ENCODE peak calls at places on chromosomes 16 and 17, in four cellular contexts. F, O, J and S are unnamed samples.
A peak's percentile ranks its signal among the peaks of the same experiment; 100 is the strongest.

GRCh38 chr16:53884748-53885147 is 180.8 kb downstream of the FTO start:
- DNase-seq in J (no peak), O (no peak), F (no peak), S (no peak)

GRCh38 chr17:47621293-47622178 is 28.2 kb upstream of the KPNB1 start:
- DNase-seq in O (no peak), J (no peak), F (no peak), S (no peak)

GRCh38 chr17:1304522-1304921 is 25.1 kb downstream of the TRARG1 start:
- DNase-seq in J (no peak), O (no peak), F (no peak), S (no peak)

GRCh38 chr17:59466943-59467801 is 98.2 kb upstream of the DHX40 start:
- DNase-seq in J (no peak), O (no peak), F (no peak), S (no peak)

GRCh38 chr17:46037722-46038255 is 38.7 kb downstream of the STH start:
- DNase-seq in O (no peak), F (no peak), J (no peak), S (no peak)

GRCh38 chr17:80029235-80029974 is 6.3 kb downstream of the TBC1D16 start:
- DNase-seq in O (no peak), F (no peak), J (peak; percentile 97), S (no peak)

GRCh38 chr16:70777973-70778406 is 23.0 kb downstream of the VAC14 start:
- DNase-seq in J (no peak), O (no peak), F (no peak), S (no peak)

GRCh38 chr16:67652578-67653130 is 7.4 kb downstream of the ACD start:
- DNase-seq in J (no peak), F (peak; percentile 97), O (no peak), S (no peak)

GRCh38 chr17:80220709-80221215 is 535 bp downstream of the SLC26A11 start:
- DNase-seq in F (no peak), J (no peak), O (peak; percentile 9), S (no peak)

GRCh38 chr17:1875597-1875996 is 45.8 kb downstream of the RPA1 start:
- DNase-seq in J (no peak), F (no peak), O (no peak), S (no peak)

GRCh38 chr16:73074399-73074798 is 26.5 kb upstream of the ZFHX3 start:
- DNase-seq in O (no peak), J (no peak), F (no peak), S (no peak)

GRCh38 chr17:12545877-12546513 is 119.7 kb upstream of the MYOCD start:
- DNase-seq in J (peak; percentile 44), F (peak; percentile 15), O (no peak), S (no peak)

GRCh38 chr17:78852709-78853111 is 12.1 kb upstream of the USP36 start:
- DNase-seq in F (peak; percentile 58), O (no peak), J (no peak), S (no peak)

GRCh38 chr16:57634171-57634570 is 5.7 kb downstream of the ADGRG1 start:
- DNase-seq in O (no peak), F (no peak), J (no peak), S (no peak)

GRCh38 chr16:67987460-67988160 is 7.3 kb upstream of the DPEP3 start:
- DNase-seq in O (no peak), F (no peak), J (no peak), S (no peak)

DNA sequence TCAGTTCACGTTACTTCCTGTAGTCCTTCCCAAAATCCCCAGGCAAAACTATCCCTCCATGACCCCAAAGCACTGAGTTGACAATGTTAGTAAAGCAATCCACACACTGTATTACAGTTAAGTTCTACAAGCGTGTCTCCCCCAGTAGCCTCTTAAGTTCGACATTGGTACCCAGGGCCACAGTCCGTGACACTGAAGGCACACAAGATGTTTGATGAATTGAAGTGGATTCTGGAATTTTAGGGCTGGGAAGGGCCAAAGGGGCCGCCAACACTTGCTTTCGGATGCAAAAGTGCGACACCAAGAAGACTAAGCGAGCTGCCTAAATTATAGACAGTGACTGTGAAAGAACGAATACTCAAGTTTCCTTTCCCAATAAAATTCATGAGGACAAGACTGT is 1.5 kb downstream of the VPS35 start:
- DNase-seq in J (no peak), F (no peak), O (no peak), S (no peak)
- H3K4me3 ChIP-seq in J (no peak overlapping the region), F (peak overlapping the region; percentile 76), O (no peak overlapping the region), S (peak overlapping the region; percentile 86)

DNA sequence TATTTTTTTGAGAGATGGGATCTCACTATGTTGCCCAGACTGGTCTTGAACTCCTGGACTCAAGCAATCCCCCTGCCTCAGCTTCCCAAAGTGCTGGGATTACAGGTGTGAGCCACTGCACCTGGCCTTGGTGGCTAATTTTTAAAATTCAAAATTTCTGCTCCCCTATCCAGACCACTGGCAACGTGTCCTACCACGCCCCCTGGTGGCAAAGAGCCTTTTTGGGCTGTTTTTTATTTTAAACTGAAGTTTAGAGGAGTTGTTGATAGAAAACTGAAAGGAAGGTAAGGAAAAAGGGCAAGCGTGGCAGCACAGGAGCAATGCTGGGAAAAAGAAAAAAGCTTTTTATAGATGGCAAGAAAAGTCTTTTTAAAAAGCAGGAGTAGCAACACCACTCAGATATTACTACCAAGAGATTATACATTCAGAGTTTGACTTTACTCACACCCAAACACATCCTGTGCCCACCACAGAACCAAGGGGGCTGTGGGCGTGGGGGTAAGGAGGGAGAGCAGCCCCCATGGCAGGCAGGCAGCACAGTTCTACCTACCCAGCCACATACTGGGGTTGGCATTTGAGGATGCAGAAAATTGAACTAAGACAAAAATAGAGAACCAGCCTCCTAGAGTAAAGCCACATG is 4.2 kb upstream of the MXRA7 start:
- DNase-seq in J (peak; percentile 89), O (peak; percentile 42), F (peak; percentile 47), S (no peak)
- H3K4me3 ChIP-seq in J (no peak overlapping the region), O (no peak overlapping the region), F (no peak overlapping the region), S (no peak overlapping the region)

DNA sequence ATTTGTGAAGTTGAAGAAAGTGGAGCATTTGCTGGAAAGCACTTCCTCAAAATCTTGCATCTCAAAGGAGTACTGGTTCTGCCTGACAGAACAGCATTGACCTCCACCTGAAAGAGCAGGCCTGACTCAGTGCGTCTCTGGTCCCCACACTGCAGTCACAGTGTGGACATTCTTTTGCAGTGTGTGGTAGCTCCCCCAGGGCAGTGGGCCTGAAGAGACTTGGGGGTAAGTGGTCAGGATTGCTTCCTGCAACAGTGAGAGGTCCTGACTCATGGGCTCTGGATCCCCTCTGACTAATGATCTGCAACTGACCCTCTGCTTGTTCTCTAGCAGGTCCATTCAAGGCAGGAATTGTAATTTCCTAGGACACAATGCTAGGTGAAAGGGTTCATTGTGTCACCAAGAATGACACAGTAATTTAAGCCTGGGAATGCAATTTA is 204.9 kb upstream of the KCNJ16 start:
- DNase-seq in O (no peak), F (no peak), J (no peak), S (no peak)
- H3K4me3 ChIP-seq in O (no peak overlapping the region), F (no peak overlapping the region), J (no peak overlapping the region), S (no peak overlapping the region)

GRCh38 chr16:51150159-51150893 is 744 bp downstream of the SALL1 start:
- DNase-seq in J (no peak), F (no peak), O (no peak), S (peak; percentile 70)

GRCh38 chr16:51149251-51149661 is 1.8 kb downstream of the SALL1 start:
- DNase-seq in O (no peak), J (no peak), F (no peak), S (no peak)

GRCh38 chr16:51148674-51149228 is 2.3 kb downstream of the SALL1 start:
- DNase-seq in J (no peak), F (no peak), O (no peak), S (no peak)

GRCh38 chr16:51150894-51151320 is at the start of gene SALL1:
- DNase-seq in J (no peak), F (no peak), O (no peak), S (peak; percentile 71)

DNA sequence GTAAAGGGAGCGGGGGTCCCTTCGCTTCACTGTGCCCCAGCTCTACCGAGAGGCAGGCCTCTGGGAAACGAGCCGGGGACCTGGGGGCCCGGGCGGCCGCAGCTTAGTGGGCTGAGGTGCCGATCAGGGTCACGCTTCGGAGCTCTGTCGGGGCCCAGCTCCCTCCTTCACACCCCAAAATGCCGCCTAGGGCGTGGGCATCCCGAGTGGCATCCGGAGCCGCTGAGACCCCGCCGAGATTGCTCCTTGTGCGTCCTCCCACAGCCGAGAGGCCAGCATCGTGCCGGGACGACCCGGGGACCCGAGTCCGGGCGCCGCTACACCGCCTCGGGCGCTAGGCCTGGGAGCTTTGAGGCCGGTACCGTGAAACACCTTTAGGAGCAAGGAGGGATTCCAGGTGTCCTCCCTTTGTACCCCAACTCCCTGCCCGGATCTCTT is 1.3 kb downstream of the SALL1 start:
- DNase-seq in O (no peak), F (no peak), J (no peak), S (peak; percentile 71)
- H3K4me3 ChIP-seq in O (no peak overlapping the region), F (no peak overlapping the region), J (no peak overlapping the region), S (no peak overlapping the region)